ENCODE peak calls at places on chromosome 20, in seven cellular contexts. X is A549, Q is Peyer's patch, E is IMR-90, F is stomach, G is prostate gland, T is heart left ventricle. W is an unnamed sample.

GRCh38 chr20:10487354-10488115 is 52.4 kb downstream of the SLX4IP start:
- DNase-seq in X (no peak), Q (no peak), E (peak), F (no peak), G (no peak), T (peak), W (no peak)

GRCh38 chr20:37643400-37643799 is 50.4 kb upstream of the CTNNBL1 start:
- DNase-seq in X (no peak), Q (no peak), E (no peak), F (no peak), G (no peak), T (no peak), W (no peak)

GRCh38 chr20:16749573-16749972 is 1.4 kb downstream of the OTOR start:
- DNase-seq in X (no peak), Q (no peak), E (no peak), F (no peak), G (no peak), T (no peak), W (no peak)

GRCh38 chr20:11919571-11919970 is 1.9 kb downstream of the BTBD3 start:
- DNase-seq in X (no peak), Q (no peak), E (no peak), F (no peak), G (no peak), T (no peak), W (no peak)

GRCh38 chr20:17691758-17692157 is 8.0 kb upstream of the BANF2 start:
- DNase-seq in X (no peak), Q (no peak), E (no peak), F (no peak), G (no peak), T (no peak), W (peak)

GRCh38 chr20:8438748-8439147 is 306.7 kb downstream of the PLCB1 start:
- DNase-seq in X (no peak), Q (no peak), E (no peak), F (no peak), G (no peak), T (no peak), W (no peak)

GRCh38 chr20:23020230-23020629 is 14.9 kb upstream of the SSTR4 start:
- DNase-seq in X (no peak), Q (no peak), E (no peak), F (no peak), G (no peak), T (no peak), W (no peak)

GRCh38 chr20:4101910-4102309 is 86.6 kb upstream of the RNF24 start:
- DNase-seq in X (no peak), Q (no peak), E (no peak), F (no peak), G (no peak), T (no peak), W (no peak)

GRCh38 chr20:37376791-37377190 is 30.9 kb downstream of the SRC start:
- DNase-seq in X (no peak), Q (peak), E (no peak), F (no peak), G (no peak), T (no peak), W (no peak)

GRCh38 chr20:55937283-55937682 is 68.0 kb downstream of the CBLN4 start:
- DNase-seq in X (no peak), Q (no peak), E (no peak), F (no peak), G (no peak), T (no peak), W (no peak)

GRCh38 chr20:362271-363254 is 15.7 kb downstream of the NRSN2 start:
- DNase-seq in X (peak), Q (peak), E (peak), F (peak), G (peak), T (peak), W (peak)

GRCh38 chr20:1273366-1273765 is 7.3 kb downstream of the SNPH start:
- DNase-seq in X (no peak), Q (no peak), E (no peak), F (no peak), G (no peak), T (no peak), W (no peak)

GRCh38 chr20:20763652-20764051 is 51.2 kb upstream of the RALGAPA2 start:
- DNase-seq in X (no peak), Q (no peak), E (no peak), F (no peak), G (no peak), T (no peak), W (no peak)

GRCh38 chr20:11895832-11896484 is 21.7 kb upstream of the BTBD3 start:
- DNase-seq in X (no peak), Q (no peak), E (peak), F (no peak), G (no peak), T (no peak), W (no peak)

GRCh38 chr20:22160254-22160653 is 424.1 kb downstream of the FOXA2 start:
- DNase-seq in X (no peak), Q (no peak), E (no peak), F (no peak), G (no peak), T (no peak), W (no peak)

GRCh38 chr20:60046436-60046835 is 88.2 kb downstream of the CDH26 start:
- DNase-seq in X (no peak), Q (no peak), E (no peak), F (no peak), G (no peak), T (no peak), W (no peak)

GRCh38 chr20:8196096-8196495 is 64.0 kb downstream of the PLCB1 start:
- DNase-seq in X (no peak), Q (no peak), E (no peak), F (no peak), G (no peak), T (no peak), W (no peak)

GRCh38 chr20:41245086-41245707 is 72.3 kb downstream of the ZHX3 start:
- DNase-seq in X (no peak), Q (no peak), E (peak), F (no peak), G (no peak), T (no peak), W (no peak)

GRCh38 chr20:50281831-50282591 is 91.4 kb downstream of the CEBPB start:
- DNase-seq in X (no peak), Q (no peak), E (no peak), F (no peak), G (no peak), T (peak), W (no peak)

GRCh38 chr20:34037121-34037520 is 43.4 kb downstream of the RALY start:
- DNase-seq in X (no peak), Q (no peak), E (no peak), F (peak), G (no peak), T (peak), W (peak)

GRCh38 chr20:3754258-3754595 is 13.3 kb downstream of the ADISSP start:
- DNase-seq in X (no peak), Q (peak), E (no peak), F (no peak), G (no peak), T (no peak), W (no peak)

GRCh38 chr20:48864738-48865318 is 37.0 kb upstream of the PREX1 start:
- DNase-seq in X (no peak), Q (no peak), E (no peak), F (no peak), G (no peak), T (no peak), W (no peak)

GRCh38 chr20:64000906-64001305 is 20.0 kb downstream of the PRPF6 start:
- DNase-seq in X (no peak), Q (no peak), E (no peak), F (no peak), G (no peak), T (no peak), W (no peak)

GRCh38 chr20:17708675-17709360 is 9.1 kb downstream of the BANF2 start:
- DNase-seq in X (no peak), Q (no peak), E (peak), F (no peak), G (no peak), T (no peak), W (no peak)

GRCh38 chr20:41018153-41018552 is 10.5 kb upstream of the TOP1 start:
- DNase-seq in X (no peak), Q (no peak), E (peak), F (no peak), G (no peak), T (no peak), W (no peak)

GRCh38 chr20:34111057-34111711 is 859 bp downstream of the EIF2S2 start:
- DNase-seq in X (no peak), Q (no peak), E (peak), F (no peak), G (no peak), T (no peak), W (peak)

GRCh38 chr20:59586613-59587012 is 17.7 kb upstream of the PHACTR3 start:
- DNase-seq in X (no peak), Q (no peak), E (no peak), F (no peak), G (no peak), T (no peak), W (no peak)

GRCh38 chr20:21725892-21726291 is 20.4 kb downstream of the PAX1 start:
- DNase-seq in X (no peak), Q (no peak), E (no peak), F (no peak), G (no peak), T (no peak), W (no peak)

GRCh38 chr20:51412991-51413471 is 129.5 kb downstream of the NFATC2 start:
- DNase-seq in X (no peak), Q (no peak), E (no peak), F (no peak), G (no peak), T (peak), W (no peak)

GRCh38 chr20:9440891-9441290 is 73.5 kb upstream of the LAMP5 start:
- DNase-seq in X (no peak), Q (no peak), E (peak), F (no peak), G (no peak), T (no peak), W (no peak)

GRCh38 chr20:38787870-38788269 is 17.6 kb upstream of the PPP1R16B start:
- DNase-seq in X (no peak), Q (no peak), E (no peak), F (no peak), G (no peak), T (no peak), W (no peak)

GRCh38 chr20:35503841-35504460 is 25.5 kb downstream of the C20orf173 start:
- DNase-seq in X (no peak), Q (no peak), E (no peak), F (no peak), G (no peak), T (peak), W (no peak)
- TF ChIP-seq CTCF in X (no peak), Q (no peak), E (no peak), F (no peak), G (no peak), T (no peak), W (no peak)

GRCh38 chr20:32207626-32208498 is at the start of the genes PLAGL2 and POFUT1:
- DNase-seq in X (peak), Q (peak), E (peak), F (peak), G (peak), T (peak), W (peak)
- TF ChIP-seq POLR2A in X (peak), Q (peak), E (peak), F (no peak), G (peak), T (peak), W (peak)

GRCh38 chr20:62549029-62549428 is 73.2 kb upstream of the GATA5 start:
- DNase-seq in X (no peak), Q (no peak), E (no peak), F (no peak), G (no peak), T (no peak), W (no peak)

GRCh38 chr20:62550087-62550565 is 74.3 kb upstream of the GATA5 start:
- DNase-seq in X (no peak), Q (no peak), E (no peak), F (no peak), G (no peak), T (peak), W (no peak)

GRCh38 chr20:62548483-62548882 is 72.7 kb upstream of the GATA5 start:
- DNase-seq in X (no peak), Q (no peak), E (no peak), F (no peak), G (no peak), T (no peak), W (no peak)

GRCh38 chr20:62551408-62552323 is 75.9 kb upstream of the GATA5 start:
- DNase-seq in X (no peak), Q (no peak), E (no peak), F (no peak), G (no peak), T (no peak), W (no peak)

GRCh38 chr20:62549499-62550086 is 73.8 kb upstream of the GATA5 start:
- DNase-seq in X (no peak), Q (no peak), E (no peak), F (no peak), G (no peak), T (peak), W (no peak)
- TF ChIP-seq CTCF in X (peak), Q (no peak), E (no peak), F (no peak), G (no peak), T (no peak), W (no peak)

DNA sequence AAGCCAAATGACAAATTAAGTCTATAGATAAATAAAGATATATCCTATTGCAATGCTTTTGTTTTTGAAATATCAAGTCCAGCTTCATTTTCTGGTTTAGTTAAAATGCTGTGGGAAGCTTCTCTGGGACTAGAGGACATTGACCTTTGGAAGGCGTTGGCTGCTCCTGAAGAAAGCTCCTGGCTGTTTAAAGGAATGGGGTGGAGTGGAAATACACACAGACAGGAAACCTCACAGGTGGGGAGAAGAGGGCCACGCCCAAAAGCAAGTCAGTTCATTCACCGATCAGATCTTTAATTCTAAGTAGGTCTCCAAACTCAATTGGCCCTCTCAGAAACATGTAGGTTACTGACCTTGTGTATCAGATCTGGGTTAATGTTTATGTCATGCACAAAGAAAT is 59.6 kb downstream of the SPTLC3 start:
- DNase-seq in X (no peak), Q (no peak), E (no peak), F (no peak), G (no peak), T (no peak), W (no peak)
- TF ChIP-seq POLR2A in X (no peak), Q (no peak), E (no peak), F (no peak), G (no peak), T (no peak), W (no peak)

DNA sequence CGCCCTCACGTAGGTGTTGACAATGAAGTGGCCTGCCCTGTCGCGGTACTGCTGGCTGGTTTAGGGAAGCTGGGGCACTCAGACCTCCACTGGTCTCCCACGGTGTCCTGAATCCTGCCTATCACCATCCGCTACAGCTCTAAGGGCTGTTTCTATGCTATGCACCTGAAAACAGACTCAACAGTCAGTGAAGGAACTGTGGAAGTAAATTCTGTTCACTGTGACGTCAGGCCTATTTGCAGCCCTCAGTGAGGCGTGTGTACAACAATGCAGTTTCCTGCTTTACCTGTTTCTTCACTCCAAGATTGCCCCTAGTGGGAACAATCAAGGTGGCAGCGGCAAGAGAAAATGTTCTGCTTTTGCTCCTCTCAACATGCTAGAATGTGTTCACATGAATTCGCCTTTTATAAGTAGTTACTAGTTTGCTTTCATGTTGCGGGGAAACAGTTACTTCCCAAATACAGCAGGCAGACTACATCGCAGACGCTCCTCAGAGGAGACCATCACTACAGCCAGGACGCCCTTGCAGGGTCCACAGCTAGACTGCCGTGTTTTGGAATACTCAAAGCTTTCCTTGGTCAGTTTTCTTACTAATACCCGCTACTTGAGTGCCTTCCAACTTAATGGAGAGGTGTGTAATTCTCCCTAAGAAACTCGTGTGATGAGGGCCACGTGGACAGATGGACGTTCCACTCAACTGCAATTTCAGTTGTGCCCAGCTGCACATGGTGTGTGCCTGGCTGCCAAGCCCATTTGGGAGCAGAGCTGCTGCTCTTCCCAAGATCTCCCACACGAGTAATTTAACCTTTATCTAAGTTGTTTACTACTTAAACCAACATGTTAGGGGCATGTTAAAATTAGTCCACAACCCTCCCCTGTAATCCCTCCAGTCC is 25.4 kb downstream of the DIDO1 start:
- DNase-seq in X (peak), Q (no peak), E (no peak), F (peak), G (peak), T (no peak), W (peak)
- TF ChIP-seq CTCF in X (no peak), Q (peak), E (peak), F (no peak), G (no peak), T (no peak), W (no peak)

GRCh38 chr20:46551508-46552280 is 1.2 kb upstream of the OCSTAMP start:
- DNase-seq in X (no peak), Q (no peak), E (no peak), F (no peak), G (no peak), T (no peak), W (no peak)

GRCh38 chr20:46554850-46555249 is 4.4 kb upstream of the OCSTAMP start:
- DNase-seq in X (no peak), Q (no peak), E (no peak), F (no peak), G (no peak), T (no peak), W (no peak)

GRCh38 chr20:46555370-46555956 is 5.0 kb upstream of the OCSTAMP start:
- DNase-seq in X (no peak), Q (no peak), E (no peak), F (no peak), G (no peak), T (no peak), W (no peak)

GRCh38 chr20:46550441-46550840 is at the start of gene OCSTAMP:
- DNase-seq in X (no peak), Q (no peak), E (no peak), F (no peak), G (no peak), T (no peak), W (no peak)

GRCh38 chr20:46552460-46553420 is 2.3 kb upstream of the OCSTAMP start:
- DNase-seq in X (no peak), Q (no peak), E (no peak), F (no peak), G (no peak), T (no peak), W (no peak)
- TF ChIP-seq POLR2A in X (no peak), Q (no peak), E (no peak), F (no peak), G (no peak), T (no peak), W (no peak)

DNA sequence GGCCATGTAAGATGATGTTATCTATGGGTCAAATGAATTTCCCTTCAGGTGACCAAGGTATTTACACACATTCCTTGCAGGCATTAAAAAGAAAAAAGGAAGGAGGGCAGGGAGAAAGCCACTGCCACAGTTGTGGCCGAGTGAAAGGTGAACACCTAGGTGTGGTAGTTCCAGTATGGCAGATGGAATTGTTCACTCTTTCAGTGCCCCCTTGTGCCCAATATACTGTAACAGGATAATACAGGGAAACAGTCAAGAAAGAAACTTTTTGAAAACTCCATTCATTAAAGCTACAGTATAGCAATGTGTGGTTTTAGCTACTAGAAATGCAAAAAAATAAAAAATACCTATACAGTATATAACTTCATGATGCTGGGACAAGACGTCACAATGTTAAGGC is 52.1 kb downstream of the BMP2 start:
- DNase-seq in X (no peak), Q (no peak), E (no peak), F (no peak), G (no peak), T (no peak), W (peak)
- TF ChIP-seq CTCF in X (no peak), Q (peak), E (peak), F (peak), G (no peak), T (no peak), W (peak)

GRCh38 chr20:44704551-44704971 is 10.6 kb upstream of the CCN5 start:
- DNase-seq in X (no peak), Q (no peak), E (peak), F (no peak), G (no peak), T (no peak), W (no peak)

GRCh38 chr20:44701889-44702288 is 13.3 kb upstream of the CCN5 start:
- DNase-seq in X (no peak), Q (no peak), E (no peak), F (no peak), G (no peak), T (no peak), W (no peak)

GRCh38 chr20:44702776-44703175 is 12.4 kb upstream of the CCN5 start:
- DNase-seq in X (no peak), Q (no peak), E (peak), F (peak), G (no peak), T (peak), W (peak)

GRCh38 chr20:44703956-44704488 is 11.1 kb upstream of the CCN5 start:
- DNase-seq in X (no peak), Q (no peak), E (no peak), F (no peak), G (no peak), T (no peak), W (no peak)

DNA sequence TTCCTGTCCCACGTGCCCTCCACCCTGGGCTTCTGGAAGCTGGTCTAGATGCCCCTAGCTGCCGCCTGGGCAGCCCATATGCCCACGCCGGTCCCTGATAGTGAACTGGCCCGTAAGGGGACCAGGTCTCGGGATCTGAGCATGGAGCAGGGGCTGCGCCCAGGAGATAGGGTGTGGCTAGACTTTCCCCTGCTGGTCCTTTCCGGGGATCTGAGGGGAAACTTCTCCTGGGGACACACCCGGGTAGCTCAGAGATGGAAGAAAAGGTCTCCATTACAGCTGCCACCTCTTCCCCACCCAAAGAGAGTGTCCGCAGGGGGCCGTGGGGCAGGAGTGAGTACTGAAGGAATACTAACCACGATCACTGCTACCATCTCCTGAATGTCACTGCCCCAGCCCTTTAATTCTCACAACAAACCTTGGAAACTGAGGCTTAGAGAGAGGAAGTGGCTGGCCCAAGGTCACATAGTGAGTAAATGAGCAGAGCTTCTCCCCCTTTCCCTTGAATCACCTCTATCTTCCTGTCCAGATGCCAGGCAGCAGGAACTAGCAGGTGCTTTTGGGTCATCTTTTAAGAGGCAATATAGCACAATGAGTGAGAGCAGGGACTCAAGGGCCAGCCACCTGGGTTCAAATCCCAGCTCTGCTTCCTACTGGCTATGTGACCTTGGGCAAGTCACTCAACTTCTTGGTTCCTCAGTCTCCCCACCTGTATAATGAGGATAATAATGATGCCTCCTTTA is 11.8 kb upstream of the CCN5 start:
- DNase-seq in X (no peak), Q (no peak), E (no peak), F (no peak), G (no peak), T (no peak), W (no peak)
- TF ChIP-seq POLR2A in X (no peak), Q (no peak), E (no peak), F (no peak), G (no peak), T (no peak), W (no peak)

W was measured in body of pancreas.